ENCODE peak calls at places on chromosomes 13 and 19, in seven cellular contexts. H is A549, D is IMR-90, Z is esophagus squamous epithelium, B is mesenchymal stem cell, J is pancreas, Y is GM23248. C is an unnamed sample.

GRCh38 chr13:40666058-40666904 is at the start of gene FOXO1:
- DNase-seq in J (peak; percentile 88), B (peak; percentile 84), D (peak; percentile 74), Z (peak; percentile 45), H (peak; percentile 89), Y (peak; percentile 92), C (peak; percentile 90)

GRCh38 chr19:4049432-4049831 is 17.3 kb downstream of the ZBTB7A start:
- DNase-seq in J (no peak), Y (no peak), B (no peak), H (no peak), D (no peak), Z (no peak), C (no peak)

GRCh38 chr19:36679455-36679854 is 8.0 kb upstream of the ZNF567 start:
- DNase-seq in Z (no peak), H (no peak), J (no peak), Y (no peak), D (no peak), B (no peak), C (no peak)

GRCh38 chr19:50377051-50377441 is 789 bp downstream of the NR1H2 start:
- DNase-seq in D (no peak), H (peak; percentile 55), Z (no peak), Y (peak; percentile 36), J (peak; percentile 51), B (peak; percentile 17), C (no peak)

GRCh38 chr13:104534847-104535246 is 1468.6 kb upstream of the SLC10A2 start:
- DNase-seq in Z (no peak), B (no peak), J (no peak), Y (no peak), D (no peak), H (no peak), C (no peak)

GRCh38 chr13:27578121-27579030 is 42.0 kb downstream of the LNX2 start:
- DNase-seq in Y (peak; percentile 54), H (peak; percentile 2), D (peak; percentile 61), J (no peak), Z (no peak), B (peak; percentile 45), C (no peak)

GRCh38 chr19:42596391-42597071 is 1.8 kb upstream of the CEACAM8 start:
- DNase-seq in Y (peak; percentile 36), H (peak; percentile 64), Z (no peak), B (no peak), J (no peak), D (no peak), C (no peak)

GRCh38 chr13:29567411-29567810 is 28.1 kb downstream of the SLC7A1 start:
- DNase-seq in H (no peak), Z (no peak), B (no peak), J (no peak), Y (no peak), D (no peak), C (no peak)

GRCh38 chr13:34627905-34628682 is 314.0 kb upstream of the NBEA start:
- DNase-seq in D (no peak), Y (no peak), H (no peak), J (no peak), Z (no peak), B (no peak), C (no peak)

GRCh38 chr19:18329035-18329376 is 6.1 kb upstream of the LSM4 start:
- DNase-seq in J (no peak), B (no peak), Y (no peak), H (no peak), Z (no peak), D (no peak), C (no peak)

GRCh38 chr19:28482221-28482620 is 730.7 kb downstream of the UQCRFS1 start:
- DNase-seq in B (no peak), J (no peak), Z (no peak), Y (no peak), H (no peak), D (no peak), C (no peak)

GRCh38 chr13:113135281-113135760 is 12.7 kb downstream of the F10 start:
- DNase-seq in B (no peak), J (no peak), Z (no peak), Y (no peak), D (no peak), H (no peak), C (no peak)

GRCh38 chr13:39810091-39810877 is 154.8 kb downstream of the COG6 start:
- DNase-seq in D (no peak), B (no peak), H (no peak), Y (no peak), Z (no peak), J (no peak), C (no peak)

GRCh38 chr13:49830721-49831120 is 38.2 kb upstream of the KPNA3 start:
- DNase-seq in Y (no peak), D (no peak), J (no peak), B (no peak), Z (no peak), H (no peak), C (no peak)

GRCh38 chr19:4557971-4558941 is 1.2 kb downstream of the SEMA6B start:
- DNase-seq in H (no peak), D (no peak), Y (peak; percentile 45), B (peak; percentile 22), J (no peak), Z (no peak), C (peak; percentile 56)

GRCh38 chr13:27309967-27310598 is 39.5 kb downstream of the RASL11A start:
- DNase-seq in Z (no peak), Y (peak; percentile 47), H (no peak), D (peak; percentile 57), J (no peak), B (peak; percentile 41), C (no peak)

GRCh38 chr13:110113284-110113764 is 193.6 kb downstream of the COL4A1 start:
- DNase-seq in J (no peak), B (peak; percentile 50), H (no peak), Z (no peak), Y (peak; percentile 91), D (peak; percentile 80), C (no peak)

GRCh38 chr13:40148103-40148502 is 492.6 kb downstream of the COG6 start:
- DNase-seq in D (no peak), Y (no peak), J (no peak), Z (no peak), B (no peak), H (no peak), C (no peak)

GRCh38 chr19:5356428-5356827 is 15.8 kb upstream of the PTPRS start:
- DNase-seq in D (no peak), J (no peak), Z (no peak), B (no peak), Y (peak; percentile 33), H (no peak), C (no peak)

GRCh38 chr13:113532156-113532806 is 41.8 kb upstream of the DCUN1D2 start:
- DNase-seq in J (no peak), H (no peak), Z (no peak), D (peak; percentile 31), B (no peak), Y (no peak), C (peak; percentile 31)

GRCh38 chr13:50936681-50937080 is 27.1 kb downstream of the RNASEH2B start:
- DNase-seq in B (peak; percentile 52), Y (peak; percentile 45), D (no peak), H (no peak), J (no peak), Z (no peak), C (no peak)

GRCh38 chr13:68440874-68441273 is 1210.7 kb upstream of the PCDH9 start:
- DNase-seq in Y (no peak), B (no peak), J (no peak), Z (no peak), H (no peak), D (no peak), C (no peak)
- H3K4me3 ChIP-seq in Y (no peak overlapping the region), B (no peak overlapping the region), J (no peak overlapping the region), Z (no peak overlapping the region), H (no peak overlapping the region), D (no peak overlapping the region), C (no peak overlapping the region)

DNA sequence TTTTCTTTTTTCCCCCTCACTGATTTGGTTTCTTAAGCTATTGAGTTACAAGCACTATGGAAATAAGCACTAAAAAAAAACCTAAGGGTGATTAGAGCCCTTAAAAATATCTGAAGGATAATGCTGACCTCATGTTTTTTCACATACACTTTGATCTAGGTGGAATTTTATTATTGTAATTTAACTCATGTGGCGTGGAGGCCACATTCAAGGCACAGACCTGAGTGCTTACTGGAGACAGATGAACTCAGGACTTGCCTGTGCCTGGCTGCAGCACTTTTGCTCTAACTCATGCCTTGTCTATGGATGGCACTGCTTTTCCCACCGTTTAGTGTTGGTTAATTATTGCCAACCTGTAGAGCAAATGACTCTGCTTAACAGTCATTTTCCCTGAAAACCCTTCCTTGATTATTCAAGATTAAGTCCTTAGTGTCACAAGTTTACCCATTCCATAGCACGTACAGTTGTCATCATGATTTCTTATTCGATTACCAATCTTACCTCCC is 541.4 kb downstream of the GPC6 start:
- DNase-seq in J (no peak), Y (no peak), H (no peak), Z (no peak), B (no peak), D (no peak), C (no peak)
- H3K27ac ChIP-seq in J (no peak overlapping the region), Y (no peak overlapping the region), H (no peak overlapping the region), Z (no peak overlapping the region), B (peak overlapping the region; percentile 5), D (peak overlapping the region; percentile 97), C (no peak overlapping the region)

DNA sequence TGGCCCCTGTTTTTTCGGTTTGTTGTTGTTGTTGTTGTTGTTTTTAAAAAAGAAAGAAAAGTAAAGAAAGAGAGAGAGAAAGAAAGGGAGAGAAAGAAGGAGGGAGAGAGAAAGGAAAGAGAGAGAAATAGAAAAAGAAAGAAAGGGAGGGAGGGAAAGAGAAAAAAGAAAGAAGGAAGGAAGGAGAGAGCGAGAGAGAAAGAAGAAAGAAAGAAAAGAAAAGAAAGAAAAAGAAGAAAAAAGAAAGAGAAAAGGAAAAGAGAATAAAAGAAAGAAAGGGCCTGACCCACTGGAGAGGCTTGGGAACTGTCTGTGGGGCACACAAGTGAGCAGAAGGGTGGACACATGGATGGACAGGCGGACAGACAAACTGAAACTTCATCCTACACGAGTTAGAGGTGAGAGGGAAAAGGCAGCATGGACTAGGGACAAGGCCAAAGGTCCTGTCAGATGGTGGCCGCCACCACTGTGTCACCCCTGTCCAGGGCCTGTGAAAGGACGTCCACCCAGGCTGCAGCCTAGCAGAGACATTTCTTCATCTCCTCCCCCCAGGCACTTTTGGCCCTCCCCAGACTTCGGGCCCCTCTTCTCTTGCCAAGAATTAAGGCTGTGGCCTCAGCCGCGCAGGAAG is 9.2 kb upstream of the BCAM start:
- DNase-seq in B (no peak), D (no peak), J (no peak), Z (no peak), H (no peak), Y (no peak), C (no peak)
- H3K4me3 ChIP-seq in B (no peak overlapping the region), D (no peak overlapping the region), J (no peak overlapping the region), Z (no peak overlapping the region), H (no peak overlapping the region), Y (no peak overlapping the region), C (no peak overlapping the region)

DNA sequence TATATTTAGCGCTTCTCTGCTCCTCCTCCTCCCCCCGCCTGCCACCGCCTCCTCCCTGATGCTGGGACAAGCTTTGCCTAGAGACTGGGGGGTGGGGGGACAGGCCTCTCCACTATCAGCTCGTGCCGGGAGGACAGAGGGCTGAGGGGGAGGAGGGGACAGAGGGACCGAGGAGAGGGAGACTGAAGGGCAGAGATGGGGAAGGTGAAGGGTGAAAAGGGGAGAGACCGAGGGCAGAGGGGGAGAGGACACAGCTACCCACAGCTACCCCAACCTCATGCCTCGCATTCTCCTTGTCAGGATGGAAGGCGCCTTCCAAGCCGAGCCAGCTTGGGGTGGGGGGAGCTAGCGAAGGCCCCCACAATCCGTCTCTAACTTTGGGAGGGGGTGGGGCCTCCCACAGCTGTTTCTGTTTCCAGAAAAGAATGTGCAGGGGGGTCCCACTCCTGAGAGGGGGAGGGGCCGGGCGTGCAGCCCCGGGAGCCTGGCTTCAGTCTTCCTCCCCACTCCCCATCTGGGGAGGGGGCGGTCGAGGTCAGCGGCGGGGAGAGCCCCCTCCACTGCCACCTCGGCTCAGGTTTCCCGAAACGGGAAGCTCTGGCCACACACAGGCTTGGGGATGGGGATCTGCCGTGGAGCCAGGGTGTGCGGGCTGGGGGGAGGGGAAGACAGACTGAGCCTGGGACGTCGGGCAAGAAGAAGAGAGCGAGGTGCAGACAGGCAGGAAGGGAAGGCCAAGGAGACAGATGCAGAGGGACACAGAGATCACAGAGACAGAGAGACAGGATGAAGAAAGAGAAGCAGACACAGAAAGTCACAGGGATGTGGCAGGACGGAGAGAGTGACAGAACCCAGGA is 1.6 kb downstream of the DACT3 start:
- DNase-seq in H (peak; percentile 64), J (no peak), Z (no peak), D (no peak), B (peak; percentile 61), Y (peak; percentile 53), C (peak; percentile 51)
- H3K27ac ChIP-seq in H (peak overlapping the region; percentile 64), J (no peak overlapping the region), Z (peak overlapping the region; percentile 62), D (peak overlapping the region; percentile 20), B (no peak overlapping the region), Y (no peak overlapping the region), C (peak overlapping the region; percentile 92)